ENCODE peak calls at places on chromosomes 1 and 21, in four cellular contexts. O is IMR-90, K is mesendoderm, U is H9. H is an unnamed sample.

GRCh38 chr1:109923131-109923945 is 12.7 kb downstream of the CSF1 start:
- DNase-seq in U (peak; percentile 76), O (no peak), K (peak; percentile 68), H (no peak)

GRCh38 chr1:162756523-162756922 is 34.0 kb upstream of the HSD17B7 start:
- DNase-seq in O (peak; percentile 28), K (peak; percentile 35), U (no peak), H (no peak)

GRCh38 chr1:186155594-186155993 is 219.5 kb downstream of the TPR start:
- DNase-seq in U (no peak), O (peak; percentile 80), K (peak; percentile 50), H (peak; percentile 69)

GRCh38 chr1:84884671-84885389 is 8.2 kb downstream of the LPAR3 start:
- DNase-seq in K (no peak), U (no peak), O (no peak), H (peak; percentile 70)

GRCh38 chr1:210951279-210951678 is 182.7 kb downstream of the KCNH1 start:
- DNase-seq in K (peak; percentile 10), U (no peak), O (no peak), H (no peak)

GRCh38 chr1:37031419-37031818 is 2.9 kb downstream of the GRIK3 start:
- DNase-seq in U (no peak), O (no peak), K (no peak), H (no peak)

GRCh38 chr1:32388641-32389040 is 5.6 kb downstream of the BSDC1 start:
- DNase-seq in U (no peak), O (no peak), K (no peak), H (no peak)

GRCh38 chr1:159992161-159992560 is 38.1 kb upstream of the SLAMF9 start:
- DNase-seq in U (no peak), O (no peak), K (peak; percentile 26), H (no peak)

GRCh38 chr1:151825811-151826660 is 5.6 kb downstream of the RORC start:
- DNase-seq in K (peak; percentile 49), O (no peak), U (peak; percentile 52), H (no peak)

GRCh38 chr1:162022626-162023025 is 1.0 kb downstream of the OLFML2B start:
- DNase-seq in K (no peak), O (no peak), U (no peak), H (no peak)

GRCh38 chr1:150535511-150536281 is 13.5 kb upstream of the ADAMTSL4 start:
- DNase-seq in K (peak; percentile 97), U (peak; percentile 32), O (peak; percentile 60), H (peak; percentile 99)

GRCh38 chr1:87120779-87121178 is 206.3 kb downstream of the HS2ST1 start:
- DNase-seq in O (no peak), U (no peak), K (peak; percentile 38), H (peak; percentile 29)

GRCh38 chr21:41622831-41623548 is 115.0 kb upstream of the TMPRSS2 start:
- DNase-seq in O (peak; percentile 53), K (no peak), U (no peak), H (no peak)

GRCh38 chr1:57017717-57018116 is 51.9 kb upstream of the C8B start:
- DNase-seq in O (no peak), K (peak; percentile 51), U (peak; percentile 50), H (no peak)

GRCh38 chr1:241411056-241411775 is 54.2 kb upstream of the RGS7 start:
- DNase-seq in K (no peak), O (peak; percentile 52), U (no peak), H (no peak)

GRCh38 chr1:236284291-236284711 is 2.5 kb upstream of the ERO1B start:
- DNase-seq in O (no peak), U (no peak), K (no peak), H (no peak)

GRCh38 chr1:72915581-72915980 is 633.2 kb upstream of the NEGR1 start:
- DNase-seq in K (peak; percentile 78), O (no peak), U (peak; percentile 42), H (no peak)

GRCh38 chr1:195899762-195900352 is 708.4 kb downstream of the KCNT2 start:
- DNase-seq in U (no peak), O (peak; percentile 74), K (peak; percentile 3), H (no peak)

GRCh38 chr1:63124666-63125191 is 197.6 kb upstream of the FOXD3 start:
- DNase-seq in U (no peak), K (peak; percentile 28), O (peak; percentile 70), H (peak; percentile 10)

GRCh38 chr1:193143285-193143684 is 21.5 kb downstream of the CDC73 start:
- DNase-seq in O (peak; percentile 41), K (peak; percentile 7), U (no peak), H (peak; percentile 39)

GRCh38 chr1:116785006-116785405 is 30.8 kb downstream of the CD2 start:
- DNase-seq in O (no peak), K (no peak), U (no peak), H (peak; percentile 50)

GRCh38 chr1:235100124-235100801 is 28.4 kb downstream of the TOMM20 start:
- DNase-seq in U (peak; percentile 83), K (peak; percentile 39), O (no peak), H (no peak)

GRCh38 chr1:115251340-115251748 is 86.7 kb downstream of the NGF start:
- DNase-seq in U (no peak), K (no peak), O (peak; percentile 82), H (no peak)

GRCh38 chr1:153490272-153491051 is 30.0 kb upstream of the S100A7 start:
- DNase-seq in O (peak; percentile 97), K (no peak), U (no peak), H (no peak)

GRCh38 chr1:183247066-183247465 is 61.0 kb downstream of the LAMC2 start:
- DNase-seq in K (no peak), O (no peak), U (no peak), H (no peak)

GRCh38 chr1:112849425-112849966 is 106.5 kb downstream of the SLC16A1 start:
- DNase-seq in U (peak; percentile 77), O (peak; percentile 33), K (peak; percentile 85), H (peak; percentile 86)

GRCh38 chr1:83641206-83641658 is 357.7 kb downstream of the TTLL7 start:
- DNase-seq in U (peak; percentile 28), K (peak; percentile 11), O (no peak), H (no peak)

GRCh38 chr1:167173516-167174184 is 47.0 kb upstream of the POU2F1 start:
- DNase-seq in O (no peak), U (no peak), K (peak; percentile 82), H (peak; percentile 33)

GRCh38 chr1:171897304-171897703 is 56.0 kb downstream of the DNM3 start:
- DNase-seq in U (no peak), K (no peak), O (no peak), H (no peak)

GRCh38 chr1:202498542-202498941 is 150.0 kb downstream of the PPP1R12B start:
- DNase-seq in U (no peak), K (peak; percentile 22), O (peak; percentile 49), H (no peak)

GRCh38 chr1:70509996-70510876 is 99.2 kb downstream of the CTH start:
- DNase-seq in K (peak; percentile 79), O (peak; percentile 95), U (no peak), H (peak; percentile 90)

GRCh38 chr1:43348343-43348808 is 10.4 kb upstream of the CDC20 start:
- DNase-seq in K (no peak), O (no peak), U (no peak), H (no peak)

GRCh38 chr1:217881131-217881543 is 250.0 kb downstream of the SPATA17 start:
- DNase-seq in K (no peak), O (no peak), U (no peak), H (no peak)

GRCh38 chr1:197521118-197521739 is 253.2 kb downstream of the CRB1 start:
- DNase-seq in U (no peak), K (peak; percentile 53), O (peak; percentile 44), H (peak; percentile 62)

GRCh38 chr21:32352556-32352955 is 40.3 kb downstream of the URB1 start:
- DNase-seq in O (no peak), K (no peak), U (no peak), H (no peak)

GRCh38 chr21:32353002-32353711 is 39.7 kb downstream of the URB1 start:
- DNase-seq in O (no peak), K (no peak), U (no peak), H (no peak)

GRCh38 chr21:32350211-32350980 is 42.4 kb downstream of the URB1 start:
- DNase-seq in U (peak; percentile 3), O (no peak), K (no peak), H (no peak)

GRCh38 chr21:32350981-32351380 is 41.8 kb downstream of the URB1 start:
- DNase-seq in U (peak; percentile 16), K (no peak), O (no peak), H (peak; percentile 42)

GRCh38 chr21:32351428-32351827 is 41.4 kb downstream of the URB1 start:
- DNase-seq in K (peak; percentile 22), U (peak; percentile 6), O (no peak), H (peak; percentile 69)
- H3K4me1 ChIP-seq in K (peaks cover 2% of the 10 kb centered on the region), U (no peaks in the 10 kb centered on the region), O (no peaks in the 10 kb centered on the region), H (peaks cover 15% of the 10 kb centered on the region)

GRCh38 chr1:27634166-27634981 is 611 bp downstream of the FGR start:
- DNase-seq in O (no peak), K (no peak), U (no peak), H (no peak)
- H4K8ac ChIP-seq in O (no peak overlapping the region), K (no peak overlapping the region), U (no peak overlapping the region), H (peak overlapping the region; percentile 53)

DNA sequence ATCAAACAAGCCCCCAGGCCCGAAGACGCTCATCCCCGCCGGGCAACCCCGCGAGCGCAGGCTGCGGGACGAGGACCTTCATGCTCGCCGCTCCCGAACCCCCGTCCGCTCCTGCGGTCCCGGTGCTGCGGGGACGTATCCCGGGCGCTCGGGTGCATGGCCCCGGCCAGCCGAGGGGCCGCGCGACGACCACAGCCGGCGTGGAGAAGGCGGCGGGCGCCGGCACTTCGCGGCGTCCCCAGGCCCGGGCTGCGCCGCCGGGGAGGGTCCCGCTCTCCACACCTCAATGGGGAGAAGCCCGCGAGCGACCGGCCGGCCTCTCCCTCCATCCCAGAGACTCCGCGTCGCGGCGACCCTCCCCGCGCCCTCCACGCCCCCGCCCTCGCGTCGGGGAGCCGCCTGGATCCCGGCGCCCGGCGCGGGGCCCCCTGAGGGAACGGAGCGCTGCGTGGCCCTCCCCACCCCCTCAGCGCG is 401 bp downstream of the ERRFI1 start:
- DNase-seq in U (no peak), O (no peak), K (no peak), H (no peak)
- H2BK5ac ChIP-seq in U (no peak overlapping the region), O (peak overlapping the region; percentile 69), K (no peak overlapping the region), H (peak overlapping the region; percentile 92)

GRCh38 chr1:174877208-174877673 is 122.5 kb upstream of the CACYBP start:
- DNase-seq in K (no peak), O (no peak), U (no peak), H (no peak)
- H3K4me1 ChIP-seq in K (peaks cover 2% of the 10 kb centered on the region), O (no peaks in the 10 kb centered on the region), U (peaks cover 9% of the 10 kb centered on the region), H (no peaks in the 10 kb centered on the region)

DNA sequence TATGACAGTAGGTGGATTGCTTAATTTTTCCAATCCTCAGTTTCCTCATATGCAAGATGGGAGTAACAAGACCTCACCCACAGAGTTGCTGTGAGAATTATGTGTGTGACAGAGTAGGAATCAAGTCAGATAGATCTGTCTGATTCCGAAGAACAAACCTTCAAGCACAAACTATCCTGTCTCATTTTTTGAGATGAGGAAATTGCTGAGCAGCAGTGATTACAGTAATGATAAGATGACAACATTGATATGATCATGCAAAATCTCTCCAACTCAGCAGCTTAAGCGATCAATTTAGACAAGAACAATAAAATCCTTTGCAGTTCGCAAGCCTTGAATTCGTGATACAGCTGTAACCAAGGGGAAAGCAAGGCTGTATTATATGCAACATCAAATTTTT is 474.1 kb downstream of the OMA1 start:
- DNase-seq in O (no peak), K (no peak), U (no peak), H (peak; percentile 2)
- H4K8ac ChIP-seq in O (no peak overlapping the region), K (no peak overlapping the region), U (no peak overlapping the region), H (no peak overlapping the region)

DNA sequence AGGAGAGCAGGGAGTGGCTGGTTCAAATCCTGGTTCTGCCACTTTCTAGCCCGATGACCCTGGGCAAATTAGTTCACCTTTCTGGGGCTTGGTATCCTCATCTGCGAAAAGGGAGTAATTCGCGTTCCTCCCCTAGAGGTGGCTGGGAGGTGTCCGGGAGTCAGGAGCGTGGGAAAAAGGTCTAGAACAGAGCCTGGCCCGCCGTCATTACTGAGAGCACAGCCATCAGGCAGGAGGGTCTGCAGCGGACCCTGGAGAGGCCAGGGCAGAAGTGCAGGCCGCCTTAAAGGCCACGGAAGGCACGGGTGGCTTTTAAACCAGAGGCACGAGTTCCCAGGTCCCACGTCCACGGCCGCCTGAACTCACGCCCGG is 886 bp downstream of the PANK4 start:
- DNase-seq in O (no peak), K (peak; percentile 31), U (no peak), H (no peak)
- H2BK5ac ChIP-seq in O (peak overlapping the region; percentile 53), K (no peak overlapping the region), U (no peak overlapping the region), H (peak overlapping the region; percentile 61)

H was measured in trophoblast cell.